ENCODE peak calls at places on chromosomes 6 and 20, in six cellular contexts. S, D, W, X, M and A are unnamed samples.

GRCh38 chr20:50281831-50282591 is 91.4 kb downstream of the CEBPB start:
- DNase-seq in S (no peak), D (no peak), W (no peak), X (no peak), M (no peak), A (no peak)

GRCh38 chr6:12608016-12608860 is 108.3 kb upstream of the PHACTR1 start:
- DNase-seq in S (no peak), D (no peak), W (no peak), X (no peak), M (no peak), A (peak)

GRCh38 chr6:84897874-84898635 is 133.7 kb upstream of the TBX18 start:
- DNase-seq in S (no peak), D (no peak), W (no peak), X (no peak), M (no peak), A (no peak)

GRCh38 chr6:41518118-41518517 is 28.1 kb upstream of the FOXP4 start:
- DNase-seq in S (no peak), D (peak), W (no peak), X (no peak), M (no peak), A (no peak)

GRCh38 chr6:111129003-111129402 is 41.7 kb downstream of the SLC16A10 start:
- DNase-seq in S (peak), D (no peak), W (no peak), X (no peak), M (no peak), A (no peak)

GRCh38 chr20:12762725-12763124 is 246.0 kb upstream of the SPTLC3 start:
- DNase-seq in S (no peak), D (no peak), W (no peak), X (peak), M (no peak), A (no peak)

GRCh38 chr6:106411643-106412200 is 51.2 kb downstream of the CRYBG1 start:
- DNase-seq in S (no peak), D (peak), W (no peak), X (no peak), M (no peak), A (no peak)

GRCh38 chr6:169869301-169869700 is 117.9 kb downstream of the ERMARD start:
- DNase-seq in S (no peak), D (no peak), W (no peak), X (no peak), M (no peak), A (no peak)

GRCh38 chr6:147103641-147104040 is 100.6 kb upstream of the STXBP5 start:
- DNase-seq in S (no peak), D (no peak), W (no peak), X (no peak), M (no peak), A (peak)

GRCh38 chr20:17391108-17391771 is 139.9 kb downstream of the BFSP1 start:
- DNase-seq in S (no peak), D (no peak), W (no peak), X (no peak), M (no peak), A (peak)

GRCh38 chr6:126069457-126069856 is 83.1 kb downstream of the TRMT11 start:
- DNase-seq in S (no peak), D (no peak), W (no peak), X (peak), M (no peak), A (no peak)

GRCh38 chr6:156686429-156686939 is 90.7 kb upstream of the ARID1B start:
- DNase-seq in S (peak), D (peak), W (no peak), X (no peak), M (peak), A (peak)

GRCh38 chr6:134041093-134041492 is 11.3 kb downstream of the SLC2A12 start:
- DNase-seq in S (no peak), D (no peak), W (no peak), X (no peak), M (no peak), A (peak)

GRCh38 chr6:40395698-40396076 is 191.5 kb downstream of the LRFN2 start:
- DNase-seq in S (no peak), D (no peak), W (no peak), X (no peak), M (no peak), A (no peak)

GRCh38 chr6:148440877-148441453 is 98.3 kb downstream of the SASH1 start:
- DNase-seq in S (peak), D (peak), W (peak), X (peak), M (peak), A (no peak)

GRCh38 chr20:61951695-61952533 is 113.8 kb downstream of the TAF4 start:
- DNase-seq in S (no peak), D (no peak), W (peak), X (no peak), M (no peak), A (peak)

GRCh38 chr20:45368221-45368980 is 5.4 kb downstream of the SYS1 start:
- DNase-seq in S (peak), D (peak), W (no peak), X (no peak), M (no peak), A (peak)

GRCh38 chr6:157248264-157248663 is 75.1 kb downstream of the TMEM242 start:
- DNase-seq in S (no peak), D (no peak), W (no peak), X (no peak), M (no peak), A (no peak)

GRCh38 chr6:31544676-31545075 is 1.7 kb downstream of the ATP6V1G2 start:
- DNase-seq in S (no peak), D (no peak), W (no peak), X (no peak), M (no peak), A (no peak)

GRCh38 chr6:56789879-56790278 is 147.2 kb upstream of the DST start:
- DNase-seq in S (no peak), D (no peak), W (no peak), X (no peak), M (no peak), A (no peak)

GRCh38 chr6:30781697-30782424 is 37.5 kb upstream of the IER3 start:
- DNase-seq in S (peak), D (peak), W (peak), X (peak), M (peak), A (peak)

GRCh38 chr6:118968416-118968815 is 33.5 kb upstream of the MCM9 start:
- DNase-seq in S (no peak), D (no peak), W (no peak), X (no peak), M (no peak), A (peak)

GRCh38 chr6:56835612-56836011 is 119.3 kb upstream of the BEND6 start:
- DNase-seq in S (no peak), D (no peak), W (no peak), X (no peak), M (no peak), A (no peak)

DNA sequence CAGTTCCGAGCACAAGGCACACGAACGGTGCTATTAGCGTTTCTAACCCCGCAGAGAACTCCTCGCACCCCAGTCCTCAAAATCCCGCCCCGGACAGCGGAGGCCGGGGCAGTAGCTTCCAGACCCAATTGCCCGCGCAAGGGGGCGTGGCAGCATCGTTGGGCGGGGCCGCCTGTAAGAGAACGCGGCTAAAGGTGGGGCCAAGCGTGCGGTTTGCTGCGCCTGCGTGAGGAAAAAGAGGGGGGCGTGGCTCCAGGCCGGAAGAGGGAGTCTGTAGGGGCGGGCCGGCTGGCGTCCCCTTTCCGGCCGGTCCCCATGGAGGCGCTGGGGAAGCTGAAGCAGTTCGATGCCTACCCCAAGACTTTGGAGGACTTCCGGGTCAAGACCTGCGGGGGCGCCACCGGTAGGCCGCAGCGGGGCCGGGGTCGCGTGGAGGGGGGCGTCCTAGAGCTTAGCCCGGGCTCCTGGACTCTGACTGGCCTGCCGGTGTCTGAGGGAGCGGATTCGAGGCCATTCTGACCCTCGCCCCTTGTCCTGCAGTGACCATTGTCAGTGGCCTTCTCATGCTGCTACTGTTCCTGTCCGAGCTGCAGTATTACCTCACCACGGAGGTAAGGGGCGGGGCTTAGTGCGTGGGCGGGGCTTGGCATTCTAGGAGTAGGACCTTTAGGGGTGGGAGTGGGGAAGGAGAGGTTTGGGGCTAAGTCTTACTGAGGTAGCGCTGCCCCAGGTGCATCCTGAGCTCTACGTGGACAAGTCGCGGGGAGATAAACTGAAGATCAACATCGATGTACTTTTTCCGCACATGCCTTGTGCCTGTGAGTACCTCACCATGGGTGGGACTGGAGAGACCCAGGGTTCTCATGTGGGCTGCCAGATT is at the start of gene ERGIC3:
- DNase-seq in S (peak), D (peak), W (peak), X (peak), M (peak), A (peak)
- TF ChIP-seq POLR2A in S (no peak), D (peak), W (peak), X (peak), M (no peak), A (peak)

GRCh38 chr6:112620832-112621569 is 273.9 kb downstream of the RFPL4B start:
- DNase-seq in S (no peak), D (no peak), W (no peak), X (no peak), M (no peak), A (no peak)

GRCh38 chr6:112622036-112622435 is 274.9 kb downstream of the RFPL4B start:
- DNase-seq in S (no peak), D (no peak), W (no peak), X (no peak), M (no peak), A (no peak)

GRCh38 chr6:112618796-112619195 is 271.7 kb downstream of the RFPL4B start:
- DNase-seq in S (no peak), D (no peak), W (no peak), X (no peak), M (no peak), A (peak)
- TF ChIP-seq CTCF in S (no peak), D (no peak), W (no peak), X (no peak), M (no peak), A (no peak)

GRCh38 chr20:63664143-63664851 is 6.2 kb downstream of the RTEL1 start:
- DNase-seq in S (no peak), D (no peak), W (no peak), X (no peak), M (no peak), A (no peak)

GRCh38 chr20:63662813-63663189 is 4.7 kb downstream of the RTEL1 start:
- DNase-seq in S (no peak), D (no peak), W (no peak), X (no peak), M (no peak), A (no peak)

GRCh38 chr20:63661959-63662812 is 4.1 kb downstream of the RTEL1 start:
- DNase-seq in S (no peak), D (no peak), W (no peak), X (no peak), M (no peak), A (no peak)

GRCh38 chr20:63664861-63665594 is 6.9 kb downstream of the RTEL1 start:
- DNase-seq in S (no peak), D (no peak), W (no peak), X (no peak), M (no peak), A (no peak)

GRCh38 chr20:63663332-63664066 is 5.4 kb downstream of the RTEL1 start:
- DNase-seq in S (no peak), D (no peak), W (no peak), X (no peak), M (no peak), A (no peak)
- TF ChIP-seq POLR2A in S (no peak), D (no peak), W (no peak), X (no peak), M (no peak), A (no peak)

GRCh38 chr6:35312076-35312762 is 14.6 kb downstream of the DEF6 start:
- DNase-seq in S (no peak), D (no peak), W (no peak), X (no peak), M (no peak), A (no peak)
- TF ChIP-seq CTCF in S (no peak), D (no peak), W (no peak), X (no peak), M (no peak), A (no peak)

GRCh38 chr20:1895674-1896496 is 678 bp downstream of the SIRPA start:
- DNase-seq in S (peak), D (no peak), W (no peak), X (peak), M (no peak), A (peak)

GRCh38 chr20:1894951-1895673 is at the start of gene SIRPA:
- DNase-seq in S (peak), D (peak), W (no peak), X (peak), M (peak), A (peak)

GRCh38 chr20:1893721-1894470 is 1.3 kb upstream of the SIRPA start:
- DNase-seq in S (no peak), D (no peak), W (peak), X (peak), M (no peak), A (peak)

GRCh38 chr20:1896859-1897258 is 1.7 kb downstream of the SIRPA start:
- DNase-seq in S (no peak), D (no peak), W (no peak), X (no peak), M (no peak), A (no peak)

DNA sequence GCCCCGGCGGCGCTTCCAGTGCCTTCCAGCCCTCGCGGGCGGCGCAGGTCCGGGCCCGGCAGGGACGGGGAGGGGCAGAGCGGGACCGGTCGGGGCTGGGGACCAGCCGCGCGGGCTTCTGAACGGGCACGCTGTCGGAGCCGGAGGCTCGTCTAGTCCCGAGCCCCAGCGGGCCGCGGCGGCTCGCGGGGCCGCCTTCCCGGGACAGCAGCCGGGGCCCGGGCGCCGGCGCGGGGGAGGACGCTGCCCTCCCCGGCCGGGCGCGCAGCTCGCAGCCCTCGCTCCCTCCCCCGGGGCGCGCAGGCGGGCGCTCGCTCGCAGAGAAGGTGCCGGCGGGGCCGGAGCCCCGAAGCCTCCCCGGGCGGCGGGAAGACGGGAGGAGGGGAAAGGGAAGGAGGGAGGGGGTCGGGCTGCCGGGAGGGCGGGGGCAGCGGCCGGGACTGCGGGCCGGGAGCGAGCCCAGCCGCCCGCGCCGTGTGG is 696 bp upstream of the SIRPA start:
- DNase-seq in S (peak), D (peak), W (no peak), X (peak), M (peak), A (peak)
- TF ChIP-seq POLR2A in S (peak), D (peak), W (no peak), X (no peak), M (no peak), A (no peak)